ENCODE peak calls at places on chromosomes 6 and 20, in six cellular contexts. X is activated B cell treated with CpG ODN at 0.5 μM for 24 hours; A is hepatocyte; E is GM03348; V is NCI-H2029; Q is CD8-positive, alpha-beta memory T cell. I is an unnamed sample.

GRCh38 chr6:169689247-169689646 is 12.6 kb downstream of the WDR27 start:
- DNase-seq in X (no peak), A (no peak), E (no peak), V (no peak), Q (no peak), I (peak; percentile 79)

GRCh38 chr20:44137210-44137781 is 49.7 kb downstream of the JPH2 start:
- DNase-seq in X (no peak), A (peak; percentile 79), E (peak; percentile 71), V (no peak), Q (no peak), I (no peak)

GRCh38 chr6:111566222-111566717 is 39.4 kb downstream of the TRAF3IP2 start:
- DNase-seq in X (no peak), A (no peak), E (no peak), V (no peak), Q (no peak), I (no peak)

GRCh38 chr6:2913621-2914317 is 10.7 kb upstream of the SERPINB9 start:
- DNase-seq in X (no peak), A (no peak), E (no peak), V (no peak), Q (no peak), I (no peak)

GRCh38 chr20:44549123-44549522 is 27.3 kb upstream of the SERINC3 start:
- DNase-seq in X (no peak), A (no peak), E (no peak), V (no peak), Q (no peak), I (no peak)

GRCh38 chr6:53837875-53838806 is 43.3 kb downstream of the LRRC1 start:
- DNase-seq in X (no peak), A (no peak), E (no peak), V (peak; percentile 48), Q (no peak), I (no peak)

GRCh38 chr20:63224272-63225081 is 8.5 kb upstream of the YTHDF1 start:
- DNase-seq in X (no peak), A (peak; percentile 66), E (no peak), V (peak; percentile 69), Q (no peak), I (peak; percentile 37)

GRCh38 chr20:58854638-58855471 is 2.3 kb downstream of the GNAS start:
- DNase-seq in X (peak; percentile 24), A (no peak), E (no peak), V (no peak), Q (no peak), I (no peak)

GRCh38 chr6:43728586-43728985 is 41.0 kb upstream of the MRPS18A start:
- DNase-seq in X (no peak), A (no peak), E (no peak), V (no peak), Q (no peak), I (no peak)

GRCh38 chr6:56040271-56040670 is 164.9 kb upstream of the BMP5 start:
- DNase-seq in X (no peak), A (no peak), E (peak; percentile 16), V (no peak), Q (no peak), I (peak; percentile 36)

GRCh38 chr20:2820084-2820895 is 4.1 kb downstream of the TMEM239 start:
- DNase-seq in X (no peak), A (peak; percentile 32), E (peak; percentile 45), V (no peak), Q (no peak), I (no peak)

GRCh38 chr6:68760941-68761676 is 126.0 kb downstream of the ADGRB3 start:
- DNase-seq in X (no peak), A (no peak), E (no peak), V (peak; percentile 35), Q (no peak), I (no peak)

GRCh38 chr6:37432916-37433656 is at the start of gene CMTR1:
- DNase-seq in X (peak; percentile 99), A (peak; percentile 97), E (peak; percentile 99), V (peak; percentile 91), Q (peak; percentile 98), I (peak; percentile 60)

GRCh38 chr20:58374906-58375760 is 13.9 kb upstream of the VAPB start:
- DNase-seq in X (no peak), A (peak; percentile 25), E (peak; percentile 51), V (no peak), Q (no peak), I (peak; percentile 47)

GRCh38 chr20:55211481-55211880 is 736.1 kb downstream of the DOK5 start:
- DNase-seq in X (no peak), A (no peak), E (no peak), V (no peak), Q (no peak), I (no peak)

GRCh38 chr6:47665112-47665511 is 33.3 kb upstream of the ADGRF4 start:
- DNase-seq in X (no peak), A (peak; percentile 34), E (no peak), V (peak; percentile 89), Q (no peak), I (no peak)

GRCh38 chr6:72826744-72827438 is 205.0 kb downstream of the KCNQ5 start:
- DNase-seq in X (no peak), A (no peak), E (no peak), V (no peak), Q (no peak), I (peak; percentile 80)

GRCh38 chr20:57869951-57870315 is 160.1 kb upstream of the PMEPA1 start:
- DNase-seq in X (no peak), A (no peak), E (no peak), V (no peak), Q (no peak), I (no peak)

GRCh38 chr6:107386340-107386739 is 73.0 kb downstream of the PDSS2 start:
- DNase-seq in X (no peak), A (no peak), E (no peak), V (no peak), Q (no peak), I (peak; percentile 13)

GRCh38 chr6:153965996-153966395 is 73.0 kb upstream of the OPRM1 start:
- DNase-seq in X (no peak), A (no peak), E (no peak), V (no peak), Q (no peak), I (peak; percentile 74)

GRCh38 chr6:55511124-55511820 is 67.7 kb downstream of the HMGCLL1 start:
- DNase-seq in X (no peak), A (no peak), E (no peak), V (no peak), Q (no peak), I (no peak)

GRCh38 chr6:170230520-170231390 is 60.1 kb downstream of the DLL1 start:
- DNase-seq in X (no peak), A (no peak), E (no peak), V (peak; percentile 27), Q (no peak), I (no peak)

GRCh38 chr6:79640146-79641111 is 9.3 kb downstream of the SH3BGRL2 start:
- DNase-seq in X (no peak), A (no peak), E (no peak), V (no peak), Q (no peak), I (no peak)

GRCh38 chr20:24503352-24503931 is 34.0 kb downstream of the SYNDIG1 start:
- DNase-seq in X (no peak), A (peak; percentile 72), E (peak; percentile 47), V (no peak), Q (no peak), I (no peak)

GRCh38 chr6:98678481-98678880 is 155.9 kb upstream of the POU3F2 start:
- DNase-seq in X (no peak), A (no peak), E (no peak), V (no peak), Q (no peak), I (no peak)

GRCh38 chr20:37821691-37822655 is 81.0 kb upstream of the VSTM2L start:
- DNase-seq in X (no peak), A (peak; percentile 42), E (peak; percentile 91), V (no peak), Q (no peak), I (peak; percentile 44)

GRCh38 chr6:165855856-165856255 is 192.8 kb upstream of the PDE10A start:
- DNase-seq in X (no peak), A (no peak), E (no peak), V (no peak), Q (no peak), I (no peak)

GRCh38 chr6:20875369-20875963 is 341.2 kb downstream of the CDKAL1 start:
- DNase-seq in X (no peak), A (peak; percentile 45), E (peak; percentile 32), V (peak; percentile 47), Q (no peak), I (peak; percentile 23)

GRCh38 chr20:17735206-17735804 is 35.5 kb downstream of the BANF2 start:
- DNase-seq in X (no peak), A (peak; percentile 36), E (no peak), V (no peak), Q (no peak), I (peak; percentile 15)

GRCh38 chr20:42046686-42047085 is 428.5 kb upstream of the CHD6 start:
- DNase-seq in X (no peak), A (no peak), E (no peak), V (no peak), Q (no peak), I (no peak)

GRCh38 chr6:166228839-166229528 is 61.3 kb upstream of the TBXT start:
- DNase-seq in X (no peak), A (no peak), E (no peak), V (no peak), Q (no peak), I (no peak)

GRCh38 chr6:33375143-33375649 is 16.4 kb upstream of the KIFC1 start:
- DNase-seq in X (no peak), A (peak; percentile 63), E (peak; percentile 42), V (peak; percentile 9), Q (no peak), I (peak; percentile 89)